ENCODE peak calls at places on chromosomes 13 and 19, in seven cellular contexts. S is Karpas-422, C is HCT116, B is pancreas, L is PC-3, G is fibroblast of lung, E is A549. O is an unnamed sample.

GRCh38 chr19:1923319-1923718 is 17.7 kb upstream of the CSNK1G2 start:
- DNase-seq in C (no peak), G (no peak), E (no peak), B (no peak), S (no peak), L (no peak), O (no peak)

GRCh38 chr19:38068851-38069250 is 155.2 kb downstream of the DPF1 start:
- DNase-seq in L (no peak), E (no peak), G (no peak), S (no peak), C (no peak), B (no peak), O (no peak)

GRCh38 chr19:37505958-37506386 is 767 bp upstream of the ZNF793 start:
- DNase-seq in L (no peak), S (no peak), E (no peak), B (no peak), G (no peak), C (no peak), O (no peak)

GRCh38 chr13:100075700-100076587 is 12.9 kb upstream of the PCCA start:
- DNase-seq in E (no peak), L (no peak), C (no peak), S (no peak), G (no peak), B (no peak), O (no peak)

GRCh38 chr13:87674143-87674772 is 3.1 kb downstream of the SLITRK5 start:
- DNase-seq in L (no peak), S (no peak), E (no peak), G (no peak), C (no peak), B (no peak), O (no peak)

GRCh38 chr13:25992076-25992475 is 59.7 kb downstream of the SHISA2 start:
- DNase-seq in G (peak; percentile 21), C (no peak), L (peak; percentile 24), B (no peak), E (no peak), S (no peak), O (no peak)

GRCh38 chr19:45712699-45713067 is 18.0 kb downstream of the FBXO46 start:
- DNase-seq in E (no peak), L (no peak), G (no peak), S (no peak), B (no peak), C (no peak), O (no peak)

GRCh38 chr19:14979498-14980255 is at the start of gene SLC1A6:
- DNase-seq in B (no peak), L (no peak), E (no peak), S (no peak), C (no peak), G (no peak), O (peak; percentile 13)

GRCh38 chr13:90365130-90365529 is 982.4 kb upstream of the MIR17HG start:
- DNase-seq in E (no peak), G (peak; percentile 15), B (no peak), C (no peak), L (no peak), S (no peak), O (no peak)

GRCh38 chr19:44807162-44807561 is 1.7 kb upstream of the BCAM start:
- DNase-seq in G (no peak), B (peak; percentile 53), L (peak; percentile 80), C (no peak), E (peak; percentile 79), S (no peak), O (no peak)

GRCh38 chr13:112885782-112886268 is 83.2 kb upstream of the MCF2L start:
- DNase-seq in L (peak; percentile 83), S (no peak), C (peak; percentile 37), B (peak; percentile 93), E (peak; percentile 20), G (peak; percentile 88), O (no peak)

GRCh38 chr19:5953680-5954213 is 24.2 kb downstream of the RANBP3 start:
- DNase-seq in E (no peak), S (no peak), G (peak; percentile 55), B (no peak), C (no peak), L (no peak), O (peak; percentile 65)

GRCh38 chr19:12647490-12648071 is 19.0 kb downstream of the MAN2B1 start:
- DNase-seq in B (peak; percentile 92), G (no peak), C (no peak), L (no peak), S (peak; percentile 74), E (no peak), O (no peak)

GRCh38 chr19:13847033-13847899 is 29.7 kb upstream of the NANOS3 start:
- DNase-seq in S (peak; percentile 69), C (peak; percentile 87), E (no peak), B (peak; percentile 96), G (peak; percentile 91), L (peak; percentile 94), O (peak; percentile 92)

GRCh38 chr19:33210266-33210940 is 15.2 kb downstream of the SLC7A10 start:
- DNase-seq in C (no peak), L (no peak), B (peak; percentile 17), G (no peak), E (no peak), S (no peak), O (no peak)

GRCh38 chr13:36344173-36344572 is 2.0 kb downstream of the SPART start:
- DNase-seq in S (no peak), C (no peak), E (no peak), B (no peak), L (no peak), G (peak; percentile 35), O (peak; percentile 83)

GRCh38 chr13:31122544-31123260 is 39.0 kb downstream of the HSPH1 start:
- DNase-seq in C (no peak), E (no peak), L (no peak), B (no peak), S (no peak), G (no peak), O (no peak)

GRCh38 chr19:10286803-10287737 is at the start of gene ICAM4:
- DNase-seq in L (no peak), E (no peak), C (no peak), G (no peak), B (no peak), S (no peak), O (no peak)

GRCh38 chr13:104143760-104144406 is 1077.7 kb upstream of the SLC10A2 start:
- DNase-seq in E (no peak), B (no peak), L (peak; percentile 1), S (no peak), G (peak; percentile 1), C (no peak), O (no peak)

GRCh38 chr19:13622727-13623126 is 116.4 kb upstream of the CACNA1A start:
- DNase-seq in C (no peak), E (no peak), G (no peak), L (no peak), B (no peak), S (no peak), O (no peak)

GRCh38 chr13:90402613-90403012 is 944.9 kb upstream of the MIR17HG start:
- DNase-seq in B (no peak), G (no peak), L (no peak), C (no peak), E (no peak), S (no peak), O (no peak)

GRCh38 chr13:75250526-75251183 is 231.3 kb downstream of the TBC1D4 start:
- DNase-seq in G (peak; percentile 82), L (no peak), B (no peak), C (no peak), E (no peak), S (no peak), O (no peak)

GRCh38 chr13:106523566-106523965 is 11.9 kb downstream of the EFNB2 start:
- DNase-seq in G (no peak), B (no peak), C (no peak), S (no peak), E (no peak), L (no peak), O (no peak)

GRCh38 chr13:48712141-48712540 is 58.4 kb downstream of the CYSLTR2 start:
- DNase-seq in E (no peak), C (no peak), B (no peak), S (no peak), L (no peak), G (no peak), O (no peak)
- H3K9me3 ChIP-seq in E (no peaks in the 10 kb centered on the region), C (no peaks in the 10 kb centered on the region), B (no peaks in the 10 kb centered on the region), S (peaks cover 15% of the 10 kb centered on the region), L (peaks cover 9% of the 10 kb centered on the region), G (no peaks in the 10 kb centered on the region), O (no peaks in the 10 kb centered on the region)

DNA sequence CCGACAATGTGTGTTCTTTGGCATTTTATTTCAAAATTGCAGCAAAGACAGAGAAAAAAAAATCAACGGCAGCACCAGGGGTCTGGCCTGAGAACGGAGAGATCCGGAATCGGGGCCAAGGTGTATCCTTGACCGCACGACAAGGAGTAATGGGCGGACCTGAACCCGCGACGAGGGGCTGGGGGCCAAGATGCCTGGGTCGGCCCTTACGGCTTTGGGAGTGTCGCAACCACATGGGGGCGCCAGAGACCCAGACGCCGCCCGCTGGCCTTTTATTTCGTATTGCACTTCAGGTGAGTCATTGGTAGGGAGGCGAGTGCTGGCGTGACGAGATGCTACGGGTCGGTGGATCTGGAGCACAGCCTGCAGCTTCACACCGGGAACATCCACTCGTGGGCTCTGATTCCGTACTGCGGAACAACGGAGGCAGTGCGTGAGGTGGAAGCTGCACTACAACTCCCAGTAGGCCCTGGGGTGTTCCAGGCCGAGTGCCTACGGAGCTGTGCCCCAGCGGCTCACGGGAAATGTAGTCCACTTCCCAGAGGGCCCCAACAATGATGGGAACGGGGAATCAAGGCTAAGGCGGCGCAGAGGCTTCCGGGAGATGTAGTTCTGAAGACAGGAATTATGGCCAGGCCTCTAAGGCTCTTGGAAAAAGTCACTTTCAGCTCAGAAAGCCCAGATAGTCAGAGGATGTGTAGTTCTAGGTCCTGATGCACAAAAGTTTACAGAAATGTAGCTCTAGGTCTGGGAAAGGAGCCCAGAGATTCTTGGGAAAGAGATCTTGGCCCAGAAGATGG is 15.6 kb downstream of the BCAT2 start:
- DNase-seq in G (peak; percentile 93), E (peak; percentile 98), C (peak; percentile 81), L (peak; percentile 86), B (peak; percentile 91), S (peak; percentile 96), O (peak; percentile 57)
- H3K4me3 ChIP-seq in G (peak overlapping the region; percentile 60), E (peak overlapping the region; percentile 43), C (peak overlapping the region; percentile 27), L (peak overlapping the region; percentile 61), B (peak overlapping the region; percentile 51), S (peak overlapping the region; percentile 56), O (no peak overlapping the region)

GRCh38 chr19:49567722-49568454 is 12.5 kb downstream of the NOSIP start:
- DNase-seq in L (peak; percentile 29), E (no peak), C (no peak), B (no peak), S (no peak), G (no peak), O (peak; percentile 52)
- H3K4me1 ChIP-seq in L (peaks cover 16% of the 10 kb centered on the region), E (peaks cover 13% of the 10 kb centered on the region), C (peaks cover 40% of the 10 kb centered on the region), B (peaks cover 6% of the 10 kb centered on the region), S (peaks cover 21% of the 10 kb centered on the region), G (no peaks in the 10 kb centered on the region), O (peaks cover 23% of the 10 kb centered on the region)

GRCh38 chr19:56538761-56539263 is at the start of gene ZFP28:
- DNase-seq in G (no peak), B (peak; percentile 87), E (no peak), C (no peak), L (no peak), S (no peak), O (peak; percentile 92)

GRCh38 chr19:56537442-56537841 is 1.3 kb upstream of the ZFP28 start:
- DNase-seq in S (no peak), B (no peak), L (no peak), C (no peak), E (no peak), G (no peak), O (no peak)

GRCh38 chr19:56543776-56544175 is 5.0 kb downstream of the ZFP28 start:
- DNase-seq in E (no peak), G (no peak), L (no peak), C (no peak), B (no peak), S (no peak), O (no peak)

GRCh38 chr19:56538254-56538760 is 441 bp upstream of the ZFP28 start:
- DNase-seq in S (no peak), L (peak; percentile 31), C (no peak), G (peak; percentile 90), E (peak; percentile 89), B (peak; percentile 94), O (peak; percentile 84)
- H3K9me3 ChIP-seq in S (peaks cover 51% of the 10 kb centered on the region), L (peaks cover 58% of the 10 kb centered on the region), C (peaks cover 4% of the 10 kb centered on the region), G (no peaks in the 10 kb centered on the region), E (peaks cover 88% of the 10 kb centered on the region), B (no peaks in the 10 kb centered on the region), O (peaks cover 7% of the 10 kb centered on the region)

O was measured in HAP-1.